ENCODE peak calls at places on chromosomes 16 and 17, in seven cellular contexts. One of them, this sample, is unnamed.

GRCh38 chr17:69434164-69434579 is 19.7 kb downstream of the MAP2K6 start:
- DNase-seq in stimulated activated CD4-positive, alpha-beta T cell treated with anti-CD3 and anti-CD28 coated beads, Interleukin-4, amount 100 ng/mL, for 48 hours: no peak
- DNase-seq in A549: no peak
- DNase-seq in ascending aorta: no peak
- DNase-seq in CD4-positive, alpha-beta T cell: no peak
- DNase-seq in NCI-H345: peak; percentile 64
- DNase-seq in stimulated activated CD8-positive, alpha-beta memory T cell treated with anti-CD3 and anti-CD28 coated beads, Interleukin-2, amount 100 ng/mL, for 48 hours: no peak
- DNase-seq in this sample: no peak

GRCh38 chr16:4797805-4798252 is 2.7 kb downstream of the SMIM22 start:
- DNase-seq in stimulated activated CD4-positive, alpha-beta T cell treated with anti-CD3 and anti-CD28 coated beads, Interleukin-4, amount 100 ng/mL, for 48 hours: no peak
- DNase-seq in A549: no peak
- DNase-seq in ascending aorta: no peak
- DNase-seq in CD4-positive, alpha-beta T cell: no peak
- DNase-seq in NCI-H345: no peak
- DNase-seq in stimulated activated CD8-positive, alpha-beta memory T cell treated with anti-CD3 and anti-CD28 coated beads, Interleukin-2, amount 100 ng/mL, for 48 hours: no peak
- DNase-seq in this sample: no peak

GRCh38 chr17:28330671-28331070 is 4.6 kb downstream of the IFT20 start:
- DNase-seq in stimulated activated CD4-positive, alpha-beta T cell treated with anti-CD3 and anti-CD28 coated beads, Interleukin-4, amount 100 ng/mL, for 48 hours: no peak
- DNase-seq in A549: no peak
- DNase-seq in ascending aorta: peak; percentile 18
- DNase-seq in CD4-positive, alpha-beta T cell: no peak
- DNase-seq in NCI-H345: no peak
- DNase-seq in stimulated activated CD8-positive, alpha-beta memory T cell treated with anti-CD3 and anti-CD28 coated beads, Interleukin-2, amount 100 ng/mL, for 48 hours: no peak
- DNase-seq in this sample: no peak

GRCh38 chr16:1310832-1311200 is 1.4 kb downstream of the UBE2I start:
- DNase-seq in stimulated activated CD4-positive, alpha-beta T cell treated with anti-CD3 and anti-CD28 coated beads, Interleukin-4, amount 100 ng/mL, for 48 hours: no peak
- DNase-seq in A549: no peak
- DNase-seq in ascending aorta: no peak
- DNase-seq in CD4-positive, alpha-beta T cell: peak; percentile 24
- DNase-seq in NCI-H345: no peak
- DNase-seq in stimulated activated CD8-positive, alpha-beta memory T cell treated with anti-CD3 and anti-CD28 coated beads, Interleukin-2, amount 100 ng/mL, for 48 hours: no peak
- DNase-seq in this sample: no peak

GRCh38 chr16:10983175-10983558 is 38.8 kb downstream of the CLEC16A start:
- DNase-seq in stimulated activated CD4-positive, alpha-beta T cell treated with anti-CD3 and anti-CD28 coated beads, Interleukin-4, amount 100 ng/mL, for 48 hours: no peak
- DNase-seq in A549: no peak
- DNase-seq in ascending aorta: no peak
- DNase-seq in CD4-positive, alpha-beta T cell: no peak
- DNase-seq in NCI-H345: no peak
- DNase-seq in stimulated activated CD8-positive, alpha-beta memory T cell treated with anti-CD3 and anti-CD28 coated beads, Interleukin-2, amount 100 ng/mL, for 48 hours: no peak
- DNase-seq in this sample: no peak

GRCh38 chr17:80942360-80943345 is 49.0 kb upstream of the CHMP6 start:
- DNase-seq in stimulated activated CD4-positive, alpha-beta T cell treated with anti-CD3 and anti-CD28 coated beads, Interleukin-4, amount 100 ng/mL, for 48 hours: no peak
- DNase-seq in A549: no peak
- DNase-seq in ascending aorta: peak; percentile 95
- DNase-seq in CD4-positive, alpha-beta T cell: no peak
- DNase-seq in NCI-H345: no peak
- DNase-seq in stimulated activated CD8-positive, alpha-beta memory T cell treated with anti-CD3 and anti-CD28 coated beads, Interleukin-2, amount 100 ng/mL, for 48 hours: no peak
- DNase-seq in this sample: no peak

GRCh38 chr17:40363480-40363838 is 1.1 kb downstream of the GJD3 start:
- DNase-seq in stimulated activated CD4-positive, alpha-beta T cell treated with anti-CD3 and anti-CD28 coated beads, Interleukin-4, amount 100 ng/mL, for 48 hours: no peak
- DNase-seq in A549: peak; percentile 63
- DNase-seq in ascending aorta: no peak
- DNase-seq in CD4-positive, alpha-beta T cell: no peak
- DNase-seq in NCI-H345: no peak
- DNase-seq in stimulated activated CD8-positive, alpha-beta memory T cell treated with anti-CD3 and anti-CD28 coated beads, Interleukin-2, amount 100 ng/mL, for 48 hours: no peak
- DNase-seq in this sample: no peak

GRCh38 chr16:70428178-70428998 is 10.5 kb downstream of the ST3GAL2 start:
- DNase-seq in stimulated activated CD4-positive, alpha-beta T cell treated with anti-CD3 and anti-CD28 coated beads, Interleukin-4, amount 100 ng/mL, for 48 hours: no peak
- DNase-seq in A549: peak; percentile 96
- DNase-seq in ascending aorta: peak; percentile 94
- DNase-seq in CD4-positive, alpha-beta T cell: no peak
- DNase-seq in NCI-H345: no peak
- DNase-seq in stimulated activated CD8-positive, alpha-beta memory T cell treated with anti-CD3 and anti-CD28 coated beads, Interleukin-2, amount 100 ng/mL, for 48 hours: peak; percentile 72
- DNase-seq in this sample: peak; percentile 42

GRCh38 chr17:17439971-17440843 is 36.6 kb upstream of the MED9 start:
- DNase-seq in stimulated activated CD4-positive, alpha-beta T cell treated with anti-CD3 and anti-CD28 coated beads, Interleukin-4, amount 100 ng/mL, for 48 hours: peak; percentile 67
- DNase-seq in A549: peak; percentile 91
- DNase-seq in ascending aorta: no peak
- DNase-seq in CD4-positive, alpha-beta T cell: peak; percentile 67
- DNase-seq in NCI-H345: peak; percentile 91
- DNase-seq in stimulated activated CD8-positive, alpha-beta memory T cell treated with anti-CD3 and anti-CD28 coated beads, Interleukin-2, amount 100 ng/mL, for 48 hours: peak; percentile 57
- DNase-seq in this sample: no peak